ENCODE peak calls at places on chromosomes 11 and 22, in four cellular contexts. F, Q, I and Y are unnamed samples. For H3K27me3 and H3K4me1, the result is how much of the 10 kb centered on the place peaks cover.

GRCh38 chr11:129865701-129866100 is 29.7 kb downstream of the NFRKB start:
- DNase-seq in F (no peak), Q (no peak), I (no peak), Y (no peak)

GRCh38 chr11:102592634-102593581 is 32.2 kb downstream of the MMP20 start:
- DNase-seq in F (no peak), Q (no peak), I (peak), Y (no peak)

GRCh38 chr11:69448471-69449284 is 32.8 kb upstream of the LINC01488 start:
- DNase-seq in F (no peak), Q (no peak), I (no peak), Y (no peak)

GRCh38 chr11:103536335-103536722 is 427.1 kb downstream of the DYNC2H1 start:
- DNase-seq in F (peak), Q (no peak), I (no peak), Y (peak)

GRCh38 chr22:22394589-22394988 is 114.0 kb downstream of the ZNF280B start:
- DNase-seq in F (no peak), Q (no peak), I (no peak), Y (no peak)

GRCh38 chr11:120180571-120181445 is 30.0 kb upstream of the OAF start:
- DNase-seq in F (no peak), Q (no peak), I (peak), Y (no peak)

GRCh38 chr11:58576792-58577440 is 1.3 kb upstream of the LPXN start:
- DNase-seq in F (no peak), Q (no peak), I (peak), Y (no peak)

GRCh38 chr11:19370100-19370861 is 129.5 kb upstream of the E2F8 start:
- DNase-seq in F (no peak), Q (peak), I (peak), Y (no peak)

GRCh38 chr11:124612567-124613245 is 1.5 kb downstream of the PANX3 start:
- DNase-seq in F (no peak), Q (no peak), I (no peak), Y (no peak)

GRCh38 chr11:73218106-73218829 is at the start of gene P2RY2:
- DNase-seq in F (peak), Q (peak), I (peak), Y (peak)

GRCh38 chr22:37184380-37184755 is 3.7 kb downstream of the C1QTNF6 start:
- DNase-seq in F (no peak), Q (no peak), I (no peak), Y (no peak)

GRCh38 chr11:20026629-20027545 is 133.4 kb downstream of the DBX1 start:
- DNase-seq in F (no peak), Q (peak), I (peak), Y (no peak)

DNA sequence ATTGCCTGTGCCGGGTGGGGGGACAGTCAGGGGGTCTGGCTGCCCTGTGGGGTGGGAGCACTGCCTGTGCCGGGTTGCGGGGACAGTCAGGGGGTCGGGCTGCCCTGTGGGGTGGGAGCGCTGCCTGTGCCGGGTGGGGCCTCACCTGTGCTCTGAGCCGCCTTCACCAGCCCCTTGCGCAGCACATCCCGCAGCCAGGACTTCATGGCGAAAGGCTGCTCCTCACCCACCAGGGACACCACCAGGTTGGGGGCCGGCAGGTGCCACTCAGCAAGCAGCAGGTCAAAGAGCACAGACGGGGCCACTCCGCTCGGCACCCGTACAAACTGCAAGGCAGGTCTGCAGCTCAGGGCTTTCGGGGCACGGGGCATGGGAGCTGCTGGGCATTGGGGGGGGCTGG is 21.4 kb downstream of the TSSC4 start:
- DNase-seq in F (no peak), Q (no peak), I (no peak), Y (no peak)
- H3K27me3 ChIP-seq in F (under half), Q (under half), I (under half), Y (under half)

GRCh38 chr22:42963231-42963595 is 51.7 kb downstream of the PACSIN2 start:
- DNase-seq in F (no peak), Q (no peak), I (no peak), Y (no peak)

GRCh38 chr22:42959472-42960145 is 55.3 kb downstream of the PACSIN2 start:
- DNase-seq in F (peak), Q (peak), I (peak), Y (peak)

GRCh38 chr22:42960146-42960509 is 54.8 kb downstream of the PACSIN2 start:
- DNase-seq in F (no peak), Q (no peak), I (no peak), Y (no peak)

GRCh38 chr22:42962295-42963230 is 52.4 kb downstream of the PACSIN2 start:
- DNase-seq in F (no peak), Q (no peak), I (peak), Y (no peak)

DNA sequence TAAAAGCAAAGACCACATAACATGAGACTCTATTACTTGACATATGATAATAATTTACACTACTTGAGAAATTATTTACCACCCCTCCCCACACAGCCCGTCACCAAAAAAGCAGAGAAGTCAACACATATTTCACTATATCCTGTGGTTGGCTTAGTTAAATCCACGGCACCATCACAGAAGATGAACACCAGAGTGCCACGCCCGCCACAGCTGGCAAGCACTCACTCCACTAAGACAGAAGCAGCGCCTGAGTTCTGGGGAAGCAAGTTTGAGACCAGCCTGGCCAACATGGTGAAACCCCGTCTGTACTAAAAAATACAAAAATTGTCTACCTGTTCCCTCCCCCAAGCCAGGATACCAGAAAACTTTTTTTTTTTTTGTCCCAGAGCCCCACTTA is 53.1 kb downstream of the PACSIN2 start:
- DNase-seq in F (no peak), Q (no peak), I (no peak), Y (no peak)
- H3K4me1 ChIP-seq in F (half or more), Q (half or more), I (under half), Y (under half)

GRCh38 chr22:41857860-41858199 is 24.9 kb downstream of the SREBF2 start:
- DNase-seq in F (no peak), Q (no peak), I (no peak), Y (no peak)
- TF ChIP-seq CTCF in F (no peak), Q (no peak), I (no peak), Y (no peak)

DNA sequence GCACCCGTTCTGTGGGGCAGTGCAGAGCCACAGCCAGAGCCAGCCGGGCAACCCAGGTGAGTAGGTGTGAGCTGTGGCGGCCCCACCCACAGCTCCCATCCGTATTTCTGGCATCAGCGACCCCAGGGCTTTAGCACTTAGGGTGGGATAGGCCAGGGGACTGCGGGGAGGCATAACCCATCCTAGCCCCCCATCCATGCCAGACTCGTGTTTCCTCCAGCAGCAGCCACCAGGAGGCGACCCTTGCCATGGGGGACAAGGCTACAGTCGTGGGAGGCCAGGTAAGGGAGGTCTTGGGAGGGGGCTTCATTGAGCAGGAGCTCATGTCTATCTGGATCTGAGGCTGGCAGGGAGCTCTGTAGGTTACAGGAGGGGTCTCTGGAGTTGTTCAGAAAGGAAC is 873 bp downstream of the OTOG start:
- DNase-seq in F (no peak), Q (no peak), I (no peak), Y (no peak)
- H3K27me3 ChIP-seq in F (under half), Q (under half), I (under half), Y (under half)

DNA sequence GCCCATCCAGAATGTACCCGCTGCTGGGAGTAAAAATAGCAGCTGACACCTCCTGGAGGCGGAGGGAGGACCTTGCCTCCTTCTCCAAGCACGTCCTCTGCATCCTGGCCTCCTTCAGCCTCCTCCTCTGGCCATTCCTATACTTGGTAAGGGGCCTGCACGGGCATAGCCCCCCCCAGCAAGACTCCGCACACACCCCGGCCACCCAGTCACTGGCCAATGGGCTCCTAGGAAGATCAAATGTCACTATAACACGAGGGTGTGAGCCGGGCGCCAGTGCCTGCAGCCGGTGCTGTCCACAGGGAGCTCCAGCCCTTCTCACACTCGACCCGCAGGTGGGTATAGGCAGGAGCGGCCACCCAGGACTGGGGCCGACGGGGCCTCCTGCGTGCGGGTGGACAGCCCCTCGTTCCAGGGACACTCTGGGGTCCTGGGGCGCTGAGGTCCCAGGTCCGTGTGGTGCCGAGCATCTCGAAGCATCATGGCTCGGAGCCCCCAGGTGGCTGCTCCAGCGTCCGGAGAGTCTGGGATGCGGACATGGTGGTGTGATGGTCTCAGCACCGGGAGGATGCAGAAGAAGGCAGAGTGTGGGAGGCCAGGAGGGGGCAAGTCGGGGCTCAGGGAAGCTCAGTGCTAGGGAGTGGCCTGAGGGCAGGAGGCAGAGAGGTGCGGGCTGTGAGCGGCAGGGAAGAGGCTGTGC is at the start of gene TNNT3:
- DNase-seq in F (no peak), Q (no peak), I (no peak), Y (no peak)
- H3K4me1 ChIP-seq in F (half or more), Q (under half), I (under half), Y (under half)

DNA sequence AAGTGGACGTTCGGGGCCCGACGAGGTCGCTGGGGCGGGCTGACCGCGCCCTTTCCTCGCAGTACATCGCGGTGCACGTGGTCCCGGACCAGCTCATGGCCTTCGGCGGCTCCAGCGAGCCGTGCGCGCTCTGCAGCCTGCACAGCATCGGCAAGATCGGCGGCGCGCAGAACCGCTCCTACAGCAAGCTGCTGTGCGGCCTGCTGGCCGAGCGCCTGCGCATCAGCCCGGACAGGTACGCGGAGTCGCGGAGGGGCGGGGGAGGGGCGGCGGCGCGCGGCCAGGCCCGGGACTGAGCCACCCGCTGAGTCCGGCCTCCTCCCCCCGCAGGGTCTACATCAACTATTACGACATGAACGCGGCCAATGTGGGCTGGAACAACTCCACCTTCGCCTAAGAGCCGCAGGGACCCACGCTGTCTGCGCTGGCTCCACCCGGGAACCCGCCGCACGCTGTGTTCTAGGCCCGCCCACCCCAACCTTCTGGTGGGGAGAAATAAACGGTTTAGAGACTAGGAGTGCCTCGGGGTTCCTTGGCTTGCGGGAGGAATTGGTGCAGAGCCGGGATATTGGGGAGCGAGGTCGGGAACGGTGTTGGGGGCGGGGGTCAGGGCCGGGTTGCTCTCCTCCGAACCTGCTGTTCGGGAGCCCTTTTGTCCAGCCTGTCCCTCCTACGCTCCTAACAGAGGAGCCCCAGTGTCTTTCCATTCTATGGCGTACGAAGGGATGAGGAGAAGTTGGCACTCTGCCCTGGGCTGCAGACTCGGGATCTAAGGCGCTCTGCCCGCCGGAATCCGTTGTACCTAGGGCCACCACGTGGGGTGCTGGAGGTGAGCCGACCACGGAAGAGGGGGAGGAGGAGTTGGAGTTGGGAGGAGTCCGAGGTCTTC is 771 bp downstream of the MIF start:
- DNase-seq in F (peak), Q (peak), I (peak), Y (peak)
- TF ChIP-seq CTCF in F (no peak), Q (no peak), I (peak), Y (peak)

GRCh38 chr22:49873228-49873940 is 19.7 kb downstream of the ZBED4 start:
- DNase-seq in F (no peak), Q (no peak), I (no peak), Y (no peak)
- H3K27me3 ChIP-seq in F (under half), Q (under half), I (under half), Y (under half)